ENCODE peak calls at places on chromosome 10, in eight cellular contexts. R is body of pancreas, B is tibial nerve, G is psoas muscle, W is SK-N-SH, E is thoracic aorta, L is endodermal cell, T is nephron progenitor cell. P is an unnamed sample.

GRCh38 chr10:97810476-97810875 is 38.7 kb upstream of the SFRP5 start:
- DNase-seq in B (no peak), W (no peak), G (no peak), R (no peak), E (no peak), T (no peak), L (no peak), P (no peak)

GRCh38 chr10:110916554-110917346 is 2.2 kb downstream of the BBIP1 start:
- DNase-seq in T (no peak), E (no peak), L (no peak), G (no peak), B (no peak), W (no peak), R (no peak), P (no peak)

GRCh38 chr10:71475243-71475871 is 78.6 kb downstream of the CDH23 start:
- DNase-seq in L (peak), G (no peak), R (peak), T (peak), W (no peak), E (no peak), B (no peak), P (no peak)

GRCh38 chr10:44975487-44976331 is 2.9 kb downstream of the DEPP1 start:
- DNase-seq in G (no peak), W (no peak), L (peak), T (no peak), R (peak), E (no peak), B (no peak), P (no peak)

GRCh38 chr10:109633846-109634245 is 289.5 kb downstream of the XPNPEP1 start:
- DNase-seq in R (no peak), W (no peak), B (no peak), G (no peak), E (no peak), L (no peak), T (no peak), P (no peak)

GRCh38 chr10:27998954-27999275 is at the start of gene ODAD2:
- DNase-seq in W (no peak), G (no peak), B (no peak), E (no peak), L (no peak), T (no peak), R (no peak), P (no peak)

GRCh38 chr10:89228962-89229361 is 21.8 kb upstream of the CH25H start:
- DNase-seq in R (no peak), L (no peak), G (no peak), T (no peak), W (no peak), B (no peak), E (no peak), P (no peak)

GRCh38 chr10:125000366-125001312 is 58.7 kb downstream of the ZRANB1 start:
- DNase-seq in B (no peak), T (no peak), E (no peak), W (peak), G (no peak), L (peak), R (peak), P (peak)

GRCh38 chr10:93062499-93063216 is 2.1 kb downstream of the CYP26C1 start:
- DNase-seq in G (no peak), W (peak), R (no peak), L (peak), B (no peak), T (peak), E (no peak), P (no peak)

GRCh38 chr10:46992794-46993552 is 81.7 kb downstream of the PTPN20 start:
- DNase-seq in W (peak), E (no peak), L (peak), T (no peak), B (no peak), G (peak), R (no peak), P (no peak)

GRCh38 chr10:129192344-129193128 is 274.5 kb upstream of the MGMT start:
- DNase-seq in B (peak), T (no peak), G (peak), L (no peak), W (no peak), R (no peak), E (no peak), P (no peak)

GRCh38 chr10:126350216-126350992 is 37.9 kb downstream of the ADAM12 start:
- DNase-seq in G (peak), W (peak), L (no peak), B (no peak), E (no peak), T (peak), R (no peak), P (no peak)

GRCh38 chr10:6061056-6061455 is 1.1 kb downstream of the IL2RA start:
- DNase-seq in T (no peak), E (no peak), L (peak), R (no peak), B (no peak), W (no peak), G (no peak), P (no peak)

GRCh38 chr10:132444877-132445351 is 47.9 kb downstream of the PWWP2B start:
- DNase-seq in T (no peak), W (no peak), G (no peak), B (no peak), L (peak), E (no peak), R (no peak), P (no peak)

DNA sequence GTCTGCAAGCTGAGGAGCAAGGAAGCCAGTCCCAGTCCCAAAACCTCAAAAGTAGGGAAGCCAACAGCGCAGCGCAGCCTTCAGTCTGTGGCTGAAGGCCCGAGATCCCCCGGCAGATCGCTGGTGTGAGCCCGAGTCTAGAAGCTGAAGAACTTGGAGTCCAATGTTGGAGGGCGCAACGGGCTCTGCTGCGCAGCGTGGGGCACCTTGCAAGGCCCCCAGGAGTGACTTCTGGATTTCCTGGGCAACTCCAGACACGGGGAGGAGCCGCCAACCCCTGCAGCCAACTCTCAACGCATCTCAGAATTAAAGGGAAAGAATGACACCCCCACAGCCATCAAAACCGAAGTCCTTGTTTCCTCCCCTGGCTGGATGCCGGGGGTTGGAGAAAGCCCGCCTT is 18.8 kb upstream of the PROSER2 start:
- DNase-seq in R (no peak), E (no peak), B (no peak), T (no peak), L (no peak), W (no peak), G (no peak), P (no peak)
- TF ChIP-seq CTCF in R (no peak), E (no peak), B (no peak), T (no peak), L (no peak), W (no peak), G (no peak), P (no peak)

GRCh38 chr10:326350-326749 is 191.1 kb downstream of the ZMYND11 start:
- DNase-seq in G (no peak), R (no peak), T (no peak), L (no peak), E (no peak), B (no peak), W (no peak), P (no peak)

GRCh38 chr10:326894-327635 is 191.8 kb downstream of the ZMYND11 start:
- DNase-seq in L (no peak), T (no peak), B (no peak), E (no peak), R (no peak), W (no peak), G (no peak), P (no peak)

GRCh38 chr10:327889-328809 is 192.9 kb downstream of the ZMYND11 start:
- DNase-seq in G (no peak), L (no peak), W (no peak), R (no peak), B (no peak), E (no peak), T (no peak), P (no peak)

GRCh38 chr10:331186-331585 is 195.9 kb downstream of the ZMYND11 start:
- DNase-seq in R (no peak), G (no peak), T (no peak), L (no peak), B (no peak), E (no peak), W (no peak), P (no peak)

DNA sequence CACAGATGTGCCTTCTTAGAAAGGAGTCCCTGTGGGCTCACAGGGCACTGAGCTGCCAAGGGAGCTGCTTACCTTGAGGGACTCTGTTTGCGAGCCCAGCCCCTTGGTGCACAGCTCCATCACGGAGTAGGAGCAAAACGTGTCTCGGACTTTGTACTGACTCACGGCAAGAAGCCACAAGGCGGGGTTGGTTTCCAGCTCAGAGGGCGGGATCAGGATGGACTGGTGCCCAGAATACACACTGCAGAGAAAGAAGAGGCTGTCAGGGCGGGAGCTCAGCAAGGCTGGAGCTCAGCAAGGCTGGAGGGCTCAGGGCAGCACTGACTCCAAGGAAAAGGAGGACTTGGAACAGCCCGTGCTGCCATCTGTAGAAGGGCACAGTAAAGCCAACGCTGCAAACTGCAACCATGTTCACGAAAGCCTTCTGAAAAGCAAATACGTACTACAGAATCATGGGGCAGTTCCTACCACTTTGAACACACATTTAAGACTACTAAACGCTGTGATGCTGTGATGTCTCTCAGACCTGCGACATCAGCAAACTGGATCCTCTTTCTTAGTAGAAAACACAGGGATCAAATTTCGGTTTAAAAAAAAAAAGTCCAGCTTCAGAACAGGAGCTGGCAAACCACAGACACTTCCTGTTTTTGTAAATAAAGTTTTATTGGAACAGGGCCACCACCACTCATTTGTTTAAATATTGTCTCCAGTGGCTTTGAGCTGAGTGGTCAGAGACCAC is 194.3 kb downstream of the ZMYND11 start:
- DNase-seq in E (peak), W (no peak), G (peak), B (peak), T (no peak), R (peak), L (peak), P (peak)
- TF ChIP-seq CTCF in E (no peak), W (no peak), G (no peak), B (no peak), T (no peak), R (peak), L (no peak), P (no peak)

DNA sequence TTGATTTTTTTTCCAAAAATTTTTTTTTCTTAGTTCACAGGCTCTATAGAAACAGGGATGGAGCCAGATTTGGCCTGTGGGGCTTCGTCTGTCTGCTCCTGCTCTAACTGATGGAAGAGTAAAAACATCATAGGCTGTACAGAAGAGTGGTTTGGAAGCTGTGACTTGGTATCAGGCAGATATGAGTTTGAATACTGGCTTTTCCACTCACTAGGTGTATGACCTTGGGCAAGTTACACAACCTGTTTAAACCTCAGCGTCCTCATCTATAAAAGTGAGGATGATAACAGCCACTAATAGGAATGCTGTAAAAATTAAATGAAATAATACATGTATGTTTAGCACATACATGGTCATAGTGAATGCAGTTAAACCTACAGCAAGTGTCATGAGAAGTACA is 26.9 kb upstream of the DNAJC1 start:
- DNase-seq in G (no peak), B (no peak), R (no peak), E (no peak), T (no peak), W (no peak), L (no peak), P (no peak)
- TF ChIP-seq CTCF in G (no peak), B (no peak), R (no peak), E (no peak), T (no peak), W (no peak), L (no peak), P (no peak)

DNA sequence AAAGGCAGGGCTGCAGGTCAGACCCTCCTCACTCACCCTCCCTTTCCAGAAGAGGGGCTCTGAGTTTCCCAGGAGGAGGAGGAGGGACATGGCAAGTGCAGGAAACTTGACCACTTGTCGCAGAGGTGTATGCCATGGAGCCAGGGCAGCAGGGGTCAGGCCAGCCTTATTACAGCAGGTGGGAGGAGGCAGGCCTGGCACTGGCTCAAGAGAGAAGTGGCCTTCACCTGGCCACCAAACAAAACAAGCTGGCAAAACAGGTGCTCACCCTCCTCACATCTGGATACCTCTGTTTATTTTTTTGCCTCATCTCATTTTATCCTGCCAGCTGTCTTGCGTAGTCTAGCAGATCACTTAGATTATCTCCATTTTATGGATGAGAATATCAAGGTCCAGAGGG is 12.5 kb downstream of the COL13A1 start:
- DNase-seq in L (no peak), W (no peak), B (no peak), T (no peak), E (no peak), G (no peak), R (no peak), P (no peak)
- TF ChIP-seq CTCF in L (no peak), W (no peak), B (no peak), T (no peak), E (no peak), G (no peak), R (no peak), P (no peak)

GRCh38 chr10:34116220-34116623 is 698.9 kb downstream of the PARD3 start:
- DNase-seq in B (no peak), L (no peak), W (peak), R (no peak), T (no peak), G (no peak), E (no peak), P (no peak)

GRCh38 chr10:34121974-34122282 is 693.2 kb downstream of the PARD3 start:
- DNase-seq in W (no peak), G (no peak), B (no peak), L (no peak), T (no peak), R (no peak), E (no peak), P (no peak)

GRCh38 chr10:34121125-34121973 is 693.7 kb downstream of the PARD3 start:
- DNase-seq in B (no peak), W (no peak), G (no peak), L (no peak), E (no peak), T (no peak), R (no peak), P (no peak)

GRCh38 chr10:34116780-34117179 is 698.3 kb downstream of the PARD3 start:
- DNase-seq in G (no peak), R (no peak), T (no peak), W (no peak), L (no peak), E (no peak), B (no peak), P (no peak)

GRCh38 chr10:34119456-34119855 is 695.6 kb downstream of the PARD3 start:
- DNase-seq in R (no peak), W (no peak), G (no peak), L (no peak), B (no peak), E (no peak), T (no peak), P (no peak)
- TF ChIP-seq CTCF in R (no peak), W (no peak), G (no peak), L (no peak), B (no peak), E (no peak), T (no peak), P (no peak)

GRCh38 chr10:22245567-22245966 is 27.8 kb upstream of the EBLN1 start:
- DNase-seq in W (no peak), G (no peak), T (no peak), L (peak), B (no peak), E (no peak), R (no peak), P (no peak)

GRCh38 chr10:22243321-22243720 is 25.5 kb upstream of the EBLN1 start:
- DNase-seq in L (no peak), W (no peak), B (no peak), T (no peak), R (no peak), E (no peak), G (no peak), P (no peak)

GRCh38 chr10:22244855-22245254 is 27.0 kb upstream of the EBLN1 start:
- DNase-seq in E (no peak), W (no peak), B (no peak), L (no peak), R (no peak), T (no peak), G (no peak), P (no peak)

GRCh38 chr10:22246680-22247391 is 29.0 kb upstream of the EBLN1 start:
- DNase-seq in W (no peak), R (no peak), T (no peak), L (no peak), G (no peak), B (no peak), E (no peak), P (no peak)

GRCh38 chr10:22244001-22244400 is 26.2 kb upstream of the EBLN1 start:
- DNase-seq in T (no peak), E (no peak), L (peak), W (no peak), G (no peak), B (no peak), R (no peak), P (no peak)
- TF ChIP-seq CTCF in T (no peak), E (no peak), L (peak), W (peak), G (no peak), B (no peak), R (no peak), P (no peak)

P was measured in omental fat pad.